ENCODE peak calls at places on chromosomes 1 and 21, in six cellular contexts. R is NCI-H2081, Y is astrocyte of the cerebellum, X is DMS53, I is kidney tubule cell, V is progenitor cell of endocrine pancreas. F is an unnamed sample.

GRCh38 chr1:66532798-66533783 is 862 bp upstream of the SGIP1 start:
- DNase-seq in R (peak), Y (peak), X (peak), I (peak), V (no peak), F (no peak)

GRCh38 chr1:240462277-240462676 is 149.7 kb downstream of the GREM2 start:
- DNase-seq in R (no peak), Y (no peak), X (no peak), I (no peak), V (no peak), F (no peak)

GRCh38 chr1:198876371-198876871 is 237.6 kb downstream of the PTPRC start:
- DNase-seq in R (peak), Y (peak), X (no peak), I (no peak), V (no peak), F (peak)

GRCh38 chr1:51488372-51489050 is 30.6 kb downstream of the EPS15 start:
- DNase-seq in R (no peak), Y (no peak), X (peak), I (no peak), V (no peak), F (no peak)

GRCh38 chr1:39689214-39689613 is 2.0 kb downstream of the HPCAL4 start:
- DNase-seq in R (no peak), Y (no peak), X (no peak), I (no peak), V (no peak), F (peak)

GRCh38 chr1:218823291-218823900 is 350.3 kb upstream of the LYPLAL1 start:
- DNase-seq in R (no peak), Y (peak), X (no peak), I (peak), V (no peak), F (no peak)

GRCh38 chr1:53155534-53155933 is 13.1 kb upstream of the SLC1A7 start:
- DNase-seq in R (no peak), Y (no peak), X (no peak), I (no peak), V (no peak), F (peak)

GRCh38 chr21:36696640-36697472 is 2.1 kb upstream of the SIM2 start:
- DNase-seq in R (no peak), Y (no peak), X (no peak), I (peak), V (no peak), F (no peak)

GRCh38 chr1:151147685-151148084 is 1.3 kb upstream of the SEMA6C start:
- DNase-seq in R (no peak), Y (no peak), X (no peak), I (no peak), V (no peak), F (no peak)

GRCh38 chr1:46456411-46456963 is 33.1 kb upstream of the DMBX1 start:
- DNase-seq in R (peak), Y (no peak), X (no peak), I (no peak), V (no peak), F (no peak)

GRCh38 chr1:180952657-180953013 is 39.9 kb downstream of the KIAA1614 start:
- DNase-seq in R (no peak), Y (no peak), X (no peak), I (no peak), V (no peak), F (no peak)

GRCh38 chr1:152954436-152954835 is 7.4 kb downstream of the SPRR5 start:
- DNase-seq in R (no peak), Y (no peak), X (no peak), I (peak), V (no peak), F (no peak)

GRCh38 chr1:171841050-171841910 is at the start of gene DNM3:
- DNase-seq in R (peak), Y (peak), X (peak), I (peak), V (peak), F (peak)

GRCh38 chr1:212218065-212218464 is 67.1 kb upstream of the PPP2R5A start:
- DNase-seq in R (no peak), Y (no peak), X (no peak), I (peak), V (no peak), F (no peak)

GRCh38 chr1:19073311-19074186 is 117.1 kb upstream of the IFFO2 start:
- DNase-seq in R (no peak), Y (peak), X (no peak), I (no peak), V (no peak), F (no peak)

GRCh38 chr21:27158967-27159366 is 192.1 kb upstream of the ADAMTS5 start:
- DNase-seq in R (no peak), Y (no peak), X (no peak), I (no peak), V (no peak), F (no peak)

GRCh38 chr1:176847052-176847451 is 317.5 kb downstream of the ASTN1 start:
- DNase-seq in R (no peak), Y (no peak), X (peak), I (peak), V (no peak), F (peak)

GRCh38 chr1:151837841-151838490 is 1.7 kb downstream of the C2CD4D start:
- DNase-seq in R (no peak), Y (no peak), X (peak), I (peak), V (no peak), F (no peak)

GRCh38 chr1:147565189-147565980 is 24.1 kb downstream of the BCL9 start:
- DNase-seq in R (no peak), Y (no peak), X (no peak), I (no peak), V (no peak), F (no peak)

GRCh38 chr1:39398278-39399010 is 93.0 kb upstream of the BMP8A start:
- DNase-seq in R (no peak), Y (peak), X (no peak), I (peak), V (no peak), F (no peak)

GRCh38 chr1:223844521-223844961 is 1.2 kb downstream of the TP53BP2 start:
- DNase-seq in R (no peak), Y (no peak), X (no peak), I (no peak), V (no peak), F (no peak)

GRCh38 chr1:207494171-207494570 is 1.8 kb upstream of the CR1 start:
- DNase-seq in R (no peak), Y (no peak), X (no peak), I (no peak), V (no peak), F (no peak)

GRCh38 chr1:241821363-241821762 is 26.6 kb upstream of the EXO1 start:
- DNase-seq in R (no peak), Y (peak), X (no peak), I (peak), V (no peak), F (no peak)

GRCh38 chr1:9279172-9279840 is 13.4 kb upstream of the SPSB1 start:
- DNase-seq in R (no peak), Y (no peak), X (no peak), I (no peak), V (no peak), F (no peak)

GRCh38 chr1:25566730-25567341 is 23.4 kb downstream of the LDLRAP1 start:
- DNase-seq in R (no peak), Y (peak), X (no peak), I (no peak), V (no peak), F (peak)

GRCh38 chr1:55898191-55898590 is 681.2 kb downstream of the PLPP3 start:
- DNase-seq in R (no peak), Y (no peak), X (no peak), I (peak), V (no peak), F (no peak)

GRCh38 chr1:206725053-206725963 is 40.6 kb downstream of the MAPKAPK2 start:
- DNase-seq in R (peak), Y (no peak), X (peak), I (peak), V (no peak), F (no peak)

GRCh38 chr1:94416901-94417701 is 1.1 kb upstream of the ABCD3 start:
- DNase-seq in R (no peak), Y (peak), X (peak), I (peak), V (no peak), F (peak)

GRCh38 chr21:25561668-25562641 is 45.3 kb downstream of the MRPL39 start:
- DNase-seq in R (no peak), Y (peak), X (peak), I (peak), V (peak), F (no peak)

GRCh38 chr1:42335050-42335808 is at the start of gene FOXJ3:
- DNase-seq in R (peak), Y (peak), X (peak), I (peak), V (peak), F (peak)

GRCh38 chr1:208206092-208206698 is 38.0 kb downstream of the PLXNA2 start:
- DNase-seq in R (no peak), Y (no peak), X (peak), I (no peak), V (no peak), F (peak)

GRCh38 chr1:46246548-46247432 is 773 bp upstream of the RAD54L start:
- DNase-seq in R (no peak), Y (peak), X (peak), I (no peak), V (no peak), F (no peak)

GRCh38 chr1:170790651-170791071 is 126.7 kb downstream of the PRRX1 start:
- DNase-seq in R (no peak), Y (no peak), X (no peak), I (no peak), V (no peak), F (no peak)

F was measured in NCI-H1417.